ENCODE peak calls at places on chromosomes 11 and 22, in nine cellular contexts. T is lower lobe of right lung, Z is cardiac muscle cell, P is fibroblast of pulmonary artery, X is GM12865, F is body of pancreas, E is GM12878, I is A549, H is left lung. S is an unnamed sample.

GRCh38 chr11:104570088-104570701 is 328.1 kb downstream of the CASP12 start:
- DNase-seq in Z (peak), F (no peak), P (peak), H (no peak), I (no peak), T (no peak), E (no peak), X (no peak), S (no peak)

GRCh38 chr11:62974848-62975522 is 9.8 kb downstream of the SLC22A6 start:
- DNase-seq in I (peak), E (no peak), F (peak), Z (peak), P (peak), T (no peak), X (peak), H (no peak), S (no peak)

GRCh38 chr11:70655816-70656215 is 257.5 kb downstream of the CTTN start:
- DNase-seq in X (no peak), E (no peak), H (no peak), T (no peak), I (no peak), Z (no peak), F (no peak), P (no peak), S (no peak)

GRCh38 chr11:63572026-63572688 is 9.0 kb upstream of the PLAAT2 start:
- DNase-seq in F (no peak), P (no peak), E (no peak), I (no peak), Z (no peak), X (peak), H (no peak), T (no peak), S (no peak)

GRCh38 chr11:64604458-64605247 is 13.6 kb downstream of the SLC22A12 start:
- DNase-seq in T (no peak), Z (no peak), X (no peak), H (no peak), P (no peak), I (no peak), E (no peak), F (no peak), S (no peak)

GRCh38 chr11:64745523-64746328 is 1.8 kb upstream of the RASGRP2 start:
- DNase-seq in H (peak), X (peak), Z (peak), P (peak), E (no peak), T (peak), F (peak), I (peak), S (peak)

GRCh38 chr11:65506316-65506769 is 7.5 kb downstream of the MALAT1 start:
- DNase-seq in P (no peak), X (peak), I (no peak), H (no peak), E (no peak), T (no peak), F (no peak), Z (no peak), S (no peak)

GRCh38 chr22:18076060-18076497 is 1.7 kb upstream of the PEX26 start:
- DNase-seq in E (no peak), F (peak), Z (peak), P (peak), T (peak), X (peak), I (peak), H (peak), S (peak)

GRCh38 chr11:79834015-79834414 is 393.2 kb upstream of the TENM4 start:
- DNase-seq in Z (no peak), F (no peak), I (no peak), H (no peak), E (no peak), T (no peak), P (no peak), X (no peak), S (no peak)

GRCh38 chr11:123562166-123562565 is 92.3 kb downstream of the SCN3B start:
- DNase-seq in Z (no peak), X (no peak), T (no peak), P (no peak), E (no peak), I (no peak), F (peak), H (no peak), S (no peak)

DNA sequence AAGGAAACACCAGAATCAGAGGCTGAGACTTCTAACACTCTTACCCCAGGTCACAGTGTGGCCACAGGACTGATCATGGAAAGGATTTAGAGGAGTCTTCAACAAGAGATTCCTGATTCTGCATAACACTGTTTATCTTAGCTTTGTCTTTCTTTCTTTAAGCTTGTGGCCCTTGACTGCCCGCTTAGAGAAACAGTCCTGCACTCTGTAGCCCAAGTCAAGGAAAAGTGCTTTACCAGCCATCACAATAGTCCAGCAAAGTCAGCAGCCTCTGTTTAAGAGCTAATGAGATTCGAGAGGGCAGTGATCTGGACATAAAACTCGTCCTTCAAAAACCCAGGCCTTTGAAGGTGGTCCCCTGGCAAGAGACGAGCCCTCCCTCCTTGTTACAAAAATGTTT is 30.0 kb downstream of the PRDM10 start:
- DNase-seq in E (no peak), P (no peak), Z (no peak), X (no peak), T (no peak), H (no peak), F (no peak), I (no peak), S (no peak)
- TF ChIP-seq CTCF in E (no peak), P (no peak), Z (no peak), X (no peak), T (no peak), H (no peak), F (no peak), I (no peak), S (no peak)

DNA sequence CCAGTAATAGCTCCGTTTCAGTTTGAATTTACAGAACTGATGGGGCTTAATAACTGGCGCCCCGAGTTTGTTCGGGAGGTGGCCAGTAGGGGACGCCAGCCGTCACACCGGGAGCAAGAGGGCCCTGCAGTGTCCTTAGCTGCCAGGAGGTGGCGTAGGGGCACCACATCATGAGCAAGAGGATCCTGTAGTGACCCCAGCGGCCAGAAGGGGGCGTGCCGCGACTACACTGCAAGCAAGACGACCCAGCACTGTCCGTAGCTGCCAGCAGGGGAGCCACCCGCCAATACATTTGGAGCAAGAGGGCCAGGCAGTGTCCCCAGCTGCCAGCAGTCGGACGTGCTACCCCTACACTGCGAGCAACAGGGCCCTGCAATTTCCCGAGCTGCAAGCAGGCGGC is 663.7 kb upstream of the B3GAT1 start:
- DNase-seq in P (peak), H (no peak), F (peak), T (peak), I (peak), E (no peak), X (peak), Z (peak), S (no peak)
- TF ChIP-seq CTCF in P (peak), H (peak), F (no peak), T (peak), I (no peak), E (peak), X (peak), Z (peak), S (peak)

GRCh38 chr11:96340555-96340885 is 2.5 kb downstream of the MAML2 start:
- DNase-seq in H (no peak), X (no peak), P (peak), Z (peak), T (no peak), I (no peak), E (no peak), F (no peak), S (no peak)

GRCh38 chr11:96342131-96342970 is 644 bp downstream of the MAML2 start:
- DNase-seq in Z (no peak), H (no peak), T (no peak), X (no peak), E (no peak), P (no peak), I (no peak), F (no peak), S (no peak)

GRCh38 chr11:96342971-96343711 is at the start of gene MAML2:
- DNase-seq in F (peak), T (peak), Z (peak), I (peak), X (peak), E (peak), H (peak), P (peak), S (peak)

GRCh38 chr11:96339704-96340554 is 3.1 kb downstream of the MAML2 start:
- DNase-seq in F (no peak), E (no peak), X (peak), P (peak), Z (no peak), H (no peak), I (no peak), T (no peak), S (no peak)

GRCh38 chr11:96341237-96342130 is 1.5 kb downstream of the MAML2 start:
- DNase-seq in I (peak), T (peak), E (no peak), P (peak), X (peak), F (peak), Z (peak), H (no peak), S (peak)
- TF ChIP-seq CTCF in I (no peak), T (peak), E (peak), P (peak), X (peak), F (no peak), Z (peak), H (no peak), S (peak)

DNA sequence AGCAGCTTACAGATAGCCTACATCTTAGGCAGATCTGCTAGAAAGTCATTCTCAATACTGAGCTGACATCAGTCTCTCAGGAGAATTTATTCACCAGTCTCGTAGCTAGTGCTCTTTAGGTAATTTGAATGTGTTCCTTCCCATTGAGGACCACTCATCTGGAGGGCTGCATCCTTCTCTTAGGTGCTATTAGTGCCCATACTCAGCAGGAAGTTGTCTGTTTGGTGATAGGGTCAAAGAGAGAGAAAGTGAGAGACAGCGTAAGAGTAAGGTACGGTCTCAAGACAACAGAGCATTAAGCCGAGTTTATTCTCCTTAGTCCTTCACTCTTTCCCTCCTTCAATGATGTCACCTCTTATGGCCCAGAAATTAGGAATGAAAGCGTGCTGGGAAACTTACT is 186.2 kb upstream of the CCDC90B start:
- DNase-seq in Z (no peak), F (no peak), E (no peak), T (no peak), I (no peak), X (no peak), H (no peak), P (no peak), S (no peak)
- TF ChIP-seq CTCF in Z (no peak), F (no peak), E (no peak), T (no peak), I (no peak), X (no peak), H (no peak), P (no peak), S (no peak)

DNA sequence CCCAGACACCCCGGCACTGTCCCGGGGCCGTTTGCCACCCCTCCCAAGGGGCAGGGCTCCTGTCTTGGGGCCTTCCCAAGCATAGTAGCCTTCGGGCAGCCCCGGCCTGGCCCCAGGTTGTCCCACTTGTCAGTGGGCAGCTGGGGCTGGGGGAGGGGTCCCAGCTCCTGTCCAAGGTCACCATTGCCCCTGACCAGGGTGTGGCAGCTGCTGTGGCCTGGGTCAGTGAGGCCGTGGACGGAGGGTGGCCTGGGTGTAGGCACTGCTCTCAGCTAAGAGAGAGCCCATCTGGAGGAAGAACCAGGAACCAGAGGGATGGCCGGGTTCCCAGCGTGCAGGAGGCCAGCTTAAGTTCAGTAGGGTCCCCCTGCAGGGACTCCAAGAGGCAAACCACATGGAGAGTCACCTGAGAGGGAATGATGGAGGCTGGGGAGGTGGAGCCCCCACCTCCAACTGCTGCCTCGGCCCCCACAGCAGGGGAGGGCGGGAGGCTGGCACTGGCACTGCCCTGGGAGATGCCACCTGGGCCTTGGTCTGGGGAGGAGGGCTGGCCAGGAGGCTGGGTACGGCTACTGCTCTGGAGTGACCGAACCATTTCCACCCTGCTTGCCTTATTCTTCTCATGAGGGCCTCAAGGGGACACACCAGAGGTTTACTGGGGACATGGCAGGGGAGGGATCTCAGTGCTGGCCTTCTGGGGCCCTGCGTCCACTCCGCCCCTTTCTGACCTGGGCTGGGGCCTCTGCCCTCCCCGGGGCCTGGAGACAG is 6.7 kb upstream of the CCDC188 start:
- DNase-seq in T (no peak), P (no peak), H (no peak), I (no peak), E (no peak), F (no peak), X (no peak), Z (no peak), S (no peak)
- TF ChIP-seq CTCF in T (no peak), P (no peak), H (no peak), I (no peak), E (no peak), F (no peak), X (no peak), Z (no peak), S (no peak)

GRCh38 chr11:114724916-114725524 is 46.7 kb downstream of the NXPE2 start:
- DNase-seq in I (no peak), F (no peak), H (no peak), Z (no peak), X (no peak), E (no peak), P (no peak), T (no peak), S (no peak)

DNA sequence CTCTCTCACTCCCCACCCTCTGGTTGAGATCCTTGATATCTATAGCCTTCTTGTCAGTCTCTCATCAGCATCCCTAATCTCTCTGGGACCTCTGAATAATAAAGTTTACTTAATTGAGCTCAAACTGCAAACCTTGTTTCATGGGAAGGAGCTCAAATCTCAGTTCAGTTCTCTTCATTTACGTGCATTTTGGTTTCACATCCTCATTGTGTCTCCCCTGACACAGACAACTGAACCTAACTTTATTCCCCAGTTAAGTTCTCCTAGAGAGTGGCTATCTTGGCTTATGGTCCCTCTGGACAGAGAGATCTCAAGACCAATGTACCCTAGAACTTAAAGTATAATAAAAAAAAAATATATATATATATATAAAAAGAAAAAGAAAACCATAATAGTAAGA is 47.3 kb downstream of the NXPE2 start:
- DNase-seq in X (no peak), F (no peak), P (no peak), Z (no peak), H (no peak), T (no peak), E (no peak), I (no peak), S (no peak)
- TF ChIP-seq CTCF in X (no peak), F (no peak), P (no peak), Z (no peak), H (no peak), T (no peak), E (no peak), I (no peak), S (no peak)

GRCh38 chr11:47532597-47533213 is 20.2 kb downstream of the CELF1 start:
- DNase-seq in I (no peak), X (no peak), E (no peak), Z (peak), F (no peak), P (no peak), T (no peak), H (no peak), S (no peak)

GRCh38 chr11:47523491-47524199 is 29.3 kb downstream of the CELF1 start:
- DNase-seq in H (peak), F (peak), X (peak), I (peak), P (peak), E (no peak), Z (peak), T (no peak), S (no peak)

GRCh38 chr11:47524200-47524874 is 28.6 kb downstream of the CELF1 start:
- DNase-seq in H (peak), T (no peak), F (no peak), I (no peak), X (no peak), P (no peak), E (no peak), Z (no peak), S (no peak)

GRCh38 chr11:47527186-47527585 is 25.7 kb downstream of the CELF1 start:
- DNase-seq in X (no peak), I (no peak), P (no peak), F (no peak), Z (no peak), T (no peak), E (no peak), H (no peak), S (no peak)
- TF ChIP-seq CTCF in X (no peak), I (no peak), P (no peak), F (no peak), Z (no peak), T (no peak), E (no peak), H (no peak), S (no peak)